ENCODE peak calls at places on chromosomes 7 and 10, in five cellular contexts. D is sciatic nerve, H is T-helper 9 cell, F is upper lobe of right lung, Q is SHP77 treated with DMSO at 0.1 percent for 48 hours. Z is an unnamed sample.

GRCh38 chr10:51896849-51897248 is 197.5 kb upstream of the CSTF2T start:
- DNase-seq in D (no peak), H (no peak), F (no peak), Q (no peak), Z (no peak)

GRCh38 chr7:38660427-38661099 is 29.4 kb upstream of the AMPH start:
- DNase-seq in D (no peak), H (no peak), F (no peak), Q (peak), Z (no peak)

GRCh38 chr10:120403109-120403508 is 53.9 kb upstream of the PLPP4 start:
- DNase-seq in D (no peak), H (no peak), F (no peak), Q (no peak), Z (no peak)

GRCh38 chr7:123797673-123798526 is 47.1 kb upstream of the HYAL4 start:
- DNase-seq in D (no peak), H (no peak), F (no peak), Q (peak), Z (no peak)

GRCh38 chr10:90805211-90805610 is 52.6 kb downstream of the HTR7 start:
- DNase-seq in D (no peak), H (no peak), F (no peak), Q (no peak), Z (no peak)

GRCh38 chr10:61844116-61844515 is 57.4 kb upstream of the ARID5B start:
- DNase-seq in D (no peak), H (no peak), F (no peak), Q (no peak), Z (no peak)

GRCh38 chr10:28179490-28180099 is 123.3 kb downstream of the MPP7 start:
- DNase-seq in D (no peak), H (no peak), F (no peak), Q (peak), Z (no peak)

GRCh38 chr10:60916025-60916424 is 28.0 kb downstream of the RHOBTB1 start:
- DNase-seq in D (no peak), H (no peak), F (no peak), Q (no peak), Z (no peak)

GRCh38 chr7:41975854-41976253 is 261.2 kb downstream of the GLI3 start:
- DNase-seq in D (no peak), H (no peak), F (no peak), Q (no peak), Z (no peak)

GRCh38 chr10:97010695-97011206 is 175.0 kb downstream of the SLIT1 start:
- DNase-seq in D (no peak), H (no peak), F (no peak), Q (no peak), Z (no peak)

GRCh38 chr7:45658716-45659495 is 84.7 kb downstream of the ADCY1 start:
- DNase-seq in D (no peak), H (no peak), F (no peak), Q (no peak), Z (no peak)

GRCh38 chr10:7389346-7389745 is 21.5 kb downstream of the SFMBT2 start:
- DNase-seq in D (no peak), H (no peak), F (no peak), Q (no peak), Z (no peak)

GRCh38 chr7:104133238-104133637 is 74.6 kb downstream of the ORC5 start:
- DNase-seq in D (no peak), H (no peak), F (no peak), Q (no peak), Z (no peak)

GRCh38 chr7:23544913-23545354 is 13.2 kb upstream of the TRA2A start:
- DNase-seq in D (no peak), H (no peak), F (no peak), Q (peak), Z (no peak)

GRCh38 chr10:92571649-92572048 is 2.2 kb downstream of the IDE start:
- DNase-seq in D (no peak), H (no peak), F (no peak), Q (no peak), Z (no peak)

GRCh38 chr10:4004144-4004543 is 219.1 kb upstream of the KLF6 start:
- DNase-seq in D (no peak), H (no peak), F (no peak), Q (no peak), Z (no peak)

GRCh38 chr10:132550366-132551092 is 12.9 kb downstream of the INPP5A start:
- DNase-seq in D (peak), H (no peak), F (peak), Q (no peak), Z (peak)

GRCh38 chr10:113945075-113945686 is 90.7 kb downstream of the NHLRC2 start:
- DNase-seq in D (no peak), H (no peak), F (no peak), Q (no peak), Z (no peak)

GRCh38 chr7:44867073-44867990 is 18.0 kb downstream of the PURB start:
- DNase-seq in D (no peak), H (no peak), F (no peak), Q (peak), Z (peak)

GRCh38 chr10:91022924-91023707 is 102.2 kb upstream of the ANKRD1 start:
- DNase-seq in D (no peak), H (no peak), F (no peak), Q (no peak), Z (peak)

GRCh38 chr7:46532571-46532970 is 611.5 kb upstream of the IGFBP3 start:
- DNase-seq in D (no peak), H (no peak), F (no peak), Q (no peak), Z (no peak)

GRCh38 chr10:49504528-49504927 is 34.4 kb downstream of the ERCC6 start:
- DNase-seq in D (no peak), H (no peak), F (no peak), Q (no peak), Z (no peak)

GRCh38 chr7:138167222-138167621 is 91.0 kb downstream of the AKR1D1 start:
- DNase-seq in D (no peak), H (no peak), F (no peak), Q (no peak), Z (no peak)

GRCh38 chr10:102131286-102132170 is 1.3 kb upstream of the PPRC1 start:
- DNase-seq in D (no peak), H (no peak), F (no peak), Q (no peak), Z (no peak)

GRCh38 chr10:124262971-124263370 is 155.8 kb downstream of the OAT start:
- DNase-seq in D (no peak), H (no peak), F (peak), Q (no peak), Z (peak)

GRCh38 chr7:123724725-123725381 is 23.9 kb downstream of the WASL start:
- DNase-seq in D (no peak), H (no peak), F (no peak), Q (no peak), Z (no peak)

GRCh38 chr7:151506901-151507382 is 12.8 kb downstream of the RHEB start:
- DNase-seq in D (no peak), H (no peak), F (no peak), Q (no peak), Z (peak)

GRCh38 chr10:46323176-46323575 is 36.4 kb downstream of the ANTXRL start:
- DNase-seq in D (no peak), H (no peak), F (no peak), Q (no peak), Z (no peak)

GRCh38 chr7:95906871-95907270 is 134.5 kb downstream of the DYNC1I1 start:
- DNase-seq in D (no peak), H (no peak), F (no peak), Q (no peak), Z (no peak)

GRCh38 chr7:45647967-45648670 is 74.0 kb downstream of the ADCY1 start:
- DNase-seq in D (no peak), H (no peak), F (no peak), Q (no peak), Z (no peak)

GRCh38 chr7:100400656-100401055 is 27.4 kb downstream of the PILRA start:
- DNase-seq in D (no peak), H (no peak), F (no peak), Q (no peak), Z (no peak)

GRCh38 chr10:73915206-73915851 is 4.4 kb downstream of the PLAU start:
- DNase-seq in D (no peak), H (no peak), F (no peak), Q (no peak), Z (no peak)

GRCh38 chr10:71312840-71313789 is 5.9 kb upstream of the SLC29A3 start:
- DNase-seq in D (peak), H (no peak), F (no peak), Q (no peak), Z (peak)

GRCh38 chr10:101818958-101819633 is 852 bp upstream of the OGA start:
- DNase-seq in D (peak), H (peak), F (peak), Q (no peak), Z (no peak)

GRCh38 chr10:10959666-10960065 is 58.0 kb upstream of the CELF2 start:
- DNase-seq in D (no peak), H (no peak), F (no peak), Q (no peak), Z (no peak)

GRCh38 chr10:67763499-67764011 is 67.6 kb upstream of the CTNNA3 start:
- DNase-seq in D (peak), H (peak), F (peak), Q (peak), Z (peak)

GRCh38 chr10:58588673-58589265 is 76.1 kb downstream of the BICC1 start:
- DNase-seq in D (no peak), H (no peak), F (no peak), Q (no peak), Z (no peak)

GRCh38 chr10:65735382-65735781 is 1190.5 kb upstream of the LRRTM3 start:
- DNase-seq in D (no peak), H (no peak), F (no peak), Q (no peak), Z (no peak)

GRCh38 chr10:97596101-97597055 is 6.9 kb downstream of the C10orf62 start:
- DNase-seq in D (no peak), H (no peak), F (no peak), Q (no peak), Z (peak)

GRCh38 chr10:26805567-26806245 is 55.1 kb downstream of the ABI1 start:
- DNase-seq in D (no peak), H (no peak), F (no peak), Q (no peak), Z (no peak)